ENCODE peak calls at places on chromosomes 4 and X, in five cellular contexts. B is mucosa of gallbladder, M is fibroblast of gingiva, Y is neural crest cell, O is T-helper 1 cell. W is an unnamed sample.

GRCh38 chr4:186021461-186022167 is 47.3 kb upstream of the TLR3 start:
- DNase-seq in B (no peak), M (peak), Y (peak), O (no peak), W (peak)

GRCh38 chr4:79164961-79165610 is 160.8 kb downstream of the NAA11 start:
- DNase-seq in B (no peak), M (no peak), Y (no peak), O (no peak), W (no peak)

GRCh38 chrX:11398785-11399184 is 105.6 kb downstream of the AMELX start:
- DNase-seq in B (no peak), M (peak), Y (no peak), O (no peak), W (no peak)

GRCh38 chr4:155889036-155889793 is 14.3 kb upstream of the TDO2 start:
- DNase-seq in B (peak), M (peak), Y (no peak), O (no peak), W (peak)

GRCh38 chr4:71441186-71442169 is 102.7 kb downstream of the SLC4A4 start:
- DNase-seq in B (peak), M (no peak), Y (no peak), O (no peak), W (no peak)

GRCh38 chr4:1795304-1796195 is 2.5 kb downstream of the FGFR3 start:
- DNase-seq in B (peak), M (no peak), Y (no peak), O (no peak), W (no peak)

GRCh38 chr4:182929296-182929695 is 12.1 kb upstream of the DCTD start:
- DNase-seq in B (no peak), M (peak), Y (no peak), O (no peak), W (no peak)

GRCh38 chr4:71377561-71377960 is 38.7 kb downstream of the SLC4A4 start:
- DNase-seq in B (no peak), M (no peak), Y (no peak), O (no peak), W (peak)

GRCh38 chr4:114078636-114079035 is 99.2 kb upstream of the ARSJ start:
- DNase-seq in B (no peak), M (peak), Y (no peak), O (no peak), W (no peak)

GRCh38 chr4:83108101-83108861 is 6.2 kb downstream of the PLAC8 start:
- DNase-seq in B (no peak), M (no peak), Y (no peak), O (no peak), W (no peak)

GRCh38 chrX:42602136-42602535 is 175.8 kb downstream of the PPP1R2C start:
- DNase-seq in B (no peak), M (no peak), Y (no peak), O (no peak), W (no peak)

GRCh38 chr4:85106805-85107336 is 140.4 kb upstream of the WDFY3 start:
- DNase-seq in B (no peak), M (no peak), Y (no peak), O (no peak), W (no peak)

GRCh38 chr4:57114973-57115372 is 4.8 kb upstream of the IGFBP7 start:
- DNase-seq in B (no peak), M (no peak), Y (no peak), O (no peak), W (no peak)

GRCh38 chrX:10636337-10636736 is 16.0 kb upstream of the MID1 start:
- DNase-seq in B (peak), M (peak), Y (no peak), O (no peak), W (no peak)

GRCh38 chr4:75494563-75494962 is 19.6 kb downstream of the RCHY1 start:
- DNase-seq in B (no peak), M (peak), Y (no peak), O (no peak), W (peak)

GRCh38 chr4:129043523-129043922 is 49.8 kb downstream of the SCLT1 start:
- DNase-seq in B (no peak), M (peak), Y (no peak), O (no peak), W (peak)

GRCh38 chrX:1483843-1484637 is 31.3 kb upstream of the ASMTL start:
- DNase-seq in B (no peak), M (no peak), Y (no peak), O (no peak), W (no peak)

GRCh38 chrX:129360175-129360574 is 163.1 kb downstream of the SMARCA1 start:
- DNase-seq in B (peak), M (peak), Y (peak), O (no peak), W (peak)

GRCh38 chr4:24849662-24850280 is 54.4 kb downstream of the SOD3 start:
- DNase-seq in B (no peak), M (peak), Y (no peak), O (no peak), W (no peak)

GRCh38 chrX:103565197-103565596 is 20.1 kb upstream of the TCEAL4 start:
- DNase-seq in B (no peak), M (no peak), Y (no peak), O (no peak), W (no peak)

GRCh38 chr4:33171873-33172550 is 2451.8 kb downstream of the PCDH7 start:
- DNase-seq in B (no peak), M (no peak), Y (no peak), O (no peak), W (peak)

GRCh38 chr4:129261584-129261983 is 165.6 kb downstream of the C4orf33 start:
- DNase-seq in B (no peak), M (no peak), Y (no peak), O (no peak), W (no peak)

GRCh38 chr4:7165874-7166201 is 26.5 kb upstream of the SORCS2 start:
- DNase-seq in B (no peak), M (no peak), Y (no peak), O (no peak), W (no peak)

GRCh38 chrX:15785176-15785735 is 5.0 kb upstream of the ZRSR2 start:
- DNase-seq in B (no peak), M (no peak), Y (no peak), O (no peak), W (no peak)

GRCh38 chr4:127421418-127421817 is 211.3 kb upstream of the INTU start:
- DNase-seq in B (no peak), M (peak), Y (no peak), O (no peak), W (no peak)

GRCh38 chrX:40097101-40097491 is 662 bp downstream of the BCOR start:
- DNase-seq in B (no peak), M (no peak), Y (no peak), O (no peak), W (no peak)

GRCh38 chrX:143429021-143429570 is 88.2 kb downstream of the SPANXN3 start:
- DNase-seq in B (no peak), M (no peak), Y (no peak), O (no peak), W (no peak)

GRCh38 chr4:1289232-1290164 is at the start of gene MAEA:
- DNase-seq in B (peak), M (peak), Y (peak), O (peak), W (peak)

GRCh38 chrX:9055354-9055753 is 21.4 kb upstream of the FAM9B start:
- DNase-seq in B (no peak), M (no peak), Y (no peak), O (no peak), W (no peak)

GRCh38 chr4:11904991-11905760 is 476.5 kb upstream of the HS3ST1 start:
- DNase-seq in B (no peak), M (no peak), Y (no peak), O (no peak), W (no peak)

W was measured in fibroblast of the conjunctiva.